ENCODE peak calls at places on chromosomes 16 and 17, in six cellular contexts. T is IMR-90, M is colonic mucosa, O is neuronal stem cell, E is PC-3, G is kidney. S is an unnamed sample.

GRCh38 chr17:42697108-42697811 is 14.9 kb downstream of the CNTNAP1 start:
- DNase-seq in M (no peak), O (no peak), E (no peak), T (no peak), G (no peak), S (no peak)

GRCh38 chr17:48024149-48025039 is 13.2 kb downstream of the COPZ2 start:
- DNase-seq in O (no peak), M (peak; percentile 84), T (no peak), E (peak; percentile 94), G (peak; percentile 89), S (no peak)

GRCh38 chr16:26709754-26710153 is 357.0 kb upstream of the C16orf82 start:
- DNase-seq in O (no peak), E (no peak), G (no peak), M (no peak), T (no peak), S (no peak)

GRCh38 chr16:75821117-75821516 is 94.8 kb upstream of the CPHXL start:
- DNase-seq in M (no peak), O (no peak), T (no peak), E (no peak), G (no peak), S (no peak)

GRCh38 chr17:59840329-59840907 is 52.3 kb downstream of the TUBD1 start:
- DNase-seq in G (no peak), E (peak; percentile 55), T (no peak), O (no peak), M (no peak), S (no peak)

GRCh38 chr16:20901441-20902112 is 1.0 kb downstream of the LYRM1 start:
- DNase-seq in E (peak; percentile 88), M (peak; percentile 65), T (peak; percentile 54), G (peak; percentile 84), O (peak; percentile 21), S (no peak)

GRCh38 chr16:89957214-89957785 is 8.7 kb downstream of the DEF8 start:
- DNase-seq in M (no peak), E (no peak), O (no peak), G (no peak), T (no peak), S (no peak)

GRCh38 chr16:30186782-30187555 is 3.6 kb downstream of the CORO1A start:
- DNase-seq in O (no peak), G (peak; percentile 90), E (peak; percentile 55), T (no peak), M (peak; percentile 87), S (no peak)

GRCh38 chr17:59423137-59423703 is 91.8 kb downstream of the YPEL2 start:
- DNase-seq in O (no peak), G (no peak), E (peak; percentile 68), M (no peak), T (peak; percentile 24), S (no peak)

GRCh38 chr16:557463-558297 is 2.5 kb upstream of the PRR35 start:
- DNase-seq in T (no peak), M (no peak), O (no peak), G (no peak), E (no peak), S (no peak)

GRCh38 chr16:1107731-1108130 is 11.7 kb upstream of the C1QTNF8 start:
- DNase-seq in O (no peak), G (no peak), M (no peak), T (no peak), E (no peak), S (no peak)

GRCh38 chr17:35879748-35880654 is at the start of gene CCL5:
- DNase-seq in E (peak; percentile 7), T (peak; percentile 13), G (no peak), M (no peak), O (no peak), S (no peak)

GRCh38 chr17:17681744-17682292 is 560 bp downstream of the RAI1 start:
- DNase-seq in G (peak; percentile 90), T (no peak), E (peak; percentile 33), O (no peak), M (peak; percentile 55), S (no peak)

GRCh38 chr17:66526827-66527226 is 224.4 kb downstream of the PRKCA start:
- DNase-seq in G (no peak), T (no peak), M (no peak), O (no peak), E (no peak), S (no peak)

GRCh38 chr17:48636177-48637018 is 10.2 kb upstream of the HOXB9 start:
- DNase-seq in T (peak; percentile 48), M (peak; percentile 95), E (peak; percentile 84), G (peak; percentile 95), O (peak; percentile 90), S (no peak)

GRCh38 chr16:30066882-30067583 is 1.5 kb downstream of the ALDOA start:
- DNase-seq in T (no peak), O (no peak), G (no peak), M (peak; percentile 62), E (no peak), S (no peak)

GRCh38 chr17:78888911-78889496 is 14.0 kb downstream of the CEP295NL start:
- DNase-seq in E (no peak), O (no peak), G (no peak), T (no peak), M (no peak), S (no peak)

GRCh38 chr17:50710650-50711049 is 2.9 kb upstream of the ANKRD40 start:
- DNase-seq in G (no peak), M (no peak), E (no peak), O (no peak), T (no peak), S (no peak)

GRCh38 chr17:27846042-27846655 is 45.8 kb upstream of the NOS2 start:
- DNase-seq in G (no peak), T (no peak), M (no peak), E (no peak), O (no peak), S (no peak)

GRCh38 chr17:13490906-13491502 is 110.7 kb downstream of the HS3ST3A1 start:
- DNase-seq in G (no peak), M (no peak), E (no peak), O (no peak), T (peak; percentile 22), S (no peak)

GRCh38 chr16:84367297-84367680 is 1.0 kb upstream of the ATP2C2 start:
- DNase-seq in T (no peak), O (no peak), E (no peak), M (peak; percentile 79), G (no peak), S (no peak)

GRCh38 chr17:81345211-81346089 is 49.8 kb upstream of the BAHCC1 start:
- DNase-seq in E (peak; percentile 87), G (peak; percentile 97), T (peak; percentile 87), M (peak; percentile 83), O (peak; percentile 82), S (no peak)

GRCh38 chr16:57147381-57148191 is 38.3 kb downstream of the PSME3IP1 start:
- DNase-seq in G (no peak), T (peak; percentile 46), M (no peak), O (no peak), E (no peak), S (peak; percentile 20)

GRCh38 chr17:47257651-47258339 is 4.2 kb downstream of the ITGB3 start:
- DNase-seq in G (no peak), T (peak; percentile 72), M (no peak), O (no peak), E (peak; percentile 88), S (no peak)

GRCh38 chr17:79633937-79634813 is 23.3 kb upstream of the RBFOX3 start:
- DNase-seq in T (no peak), O (no peak), M (peak; percentile 12), E (no peak), G (peak; percentile 39), S (no peak)

GRCh38 chr17:40373999-40374398 is 9.5 kb upstream of the GJD3 start:
- DNase-seq in G (no peak), E (no peak), M (peak; percentile 46), O (no peak), T (no peak), S (no peak)

GRCh38 chr16:11100239-11100750 is 155.7 kb downstream of the SOCS1 start:
- DNase-seq in G (no peak), O (no peak), E (peak; percentile 32), M (no peak), T (peak; percentile 100), S (no peak)

GRCh38 chr17:15398736-15399331 is 57.4 kb upstream of the TEKT3 start:
- DNase-seq in G (no peak), M (no peak), T (peak; percentile 74), O (no peak), E (peak; percentile 93), S (no peak)

GRCh38 chr16:74748710-74749073 is 25.9 kb downstream of the FA2H start:
- DNase-seq in O (no peak), T (no peak), M (no peak), G (no peak), E (no peak), S (no peak)

GRCh38 chr16:1613240-1613639 is 1.1 kb downstream of the CRAMP1 start:
- DNase-seq in O (no peak), T (no peak), M (peak; percentile 25), G (no peak), E (peak; percentile 6), S (no peak)

GRCh38 chr17:68036304-68037147 is 991 bp downstream of the KPNA2 start:
- DNase-seq in O (no peak), M (no peak), T (peak; percentile 59), E (no peak), G (no peak), S (no peak)

DNA sequence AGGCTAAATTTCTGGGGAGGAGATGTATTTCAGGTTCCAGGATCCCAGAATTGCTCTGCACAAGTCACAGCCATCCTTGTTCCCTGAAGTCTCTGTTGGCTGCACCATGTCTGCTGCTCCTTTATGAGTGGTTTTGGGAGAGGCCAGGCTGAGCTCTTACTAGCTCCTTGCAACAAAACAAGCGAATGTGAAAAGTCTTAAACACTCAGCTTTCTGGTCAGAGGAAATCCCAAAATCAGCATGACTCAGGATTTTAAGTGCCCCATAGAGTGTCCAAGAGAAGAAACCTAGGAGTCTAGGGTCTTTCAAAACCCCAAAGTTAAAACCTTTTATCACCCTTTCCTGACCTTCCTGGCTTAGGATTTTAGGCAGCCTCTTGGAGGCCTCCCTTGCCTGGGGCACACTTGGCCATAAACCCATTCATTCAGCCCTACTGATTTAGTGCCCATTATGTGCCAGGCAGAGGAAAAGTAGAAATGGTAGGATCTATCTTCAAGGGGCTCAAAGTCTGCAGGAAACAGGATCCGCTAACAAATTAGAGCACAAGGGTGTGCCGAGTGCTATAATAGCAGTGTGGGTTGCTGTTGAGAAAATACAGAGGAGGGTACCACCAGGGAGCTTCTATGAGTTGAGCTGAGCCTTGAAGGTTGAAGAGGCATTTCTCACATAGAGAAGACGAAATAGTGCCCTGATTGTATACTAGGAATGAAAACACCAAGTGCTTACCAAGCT is 36.9 kb downstream of the SOST start:
- DNase-seq in G (peak; percentile 5), T (peak; percentile 35), M (no peak), O (no peak), E (peak; percentile 33), S (no peak)
- H3K9ac ChIP-seq in G (no peak overlapping the region), T (no peak overlapping the region), M (no peak overlapping the region), O (no peak overlapping the region), E (no peak overlapping the region), S (no peak overlapping the region)

GRCh38 chr16:15752717-15753488 is 102.9 kb downstream of the NDE1 start:
- DNase-seq in O (no peak), T (no peak), E (no peak), M (no peak), G (peak; percentile 15), S (no peak)
- H3K36me3 ChIP-seq in O (no peaks in the 10 kb centered on the region), T (no peaks in the 10 kb centered on the region), E (no peaks in the 10 kb centered on the region), M (no peaks in the 10 kb centered on the region), G (no peaks in the 10 kb centered on the region), S (no peaks in the 10 kb centered on the region)

GRCh38 chr16:77211880-77212735 is 12.9 kb downstream of the SYCE1L start:
- DNase-seq in E (peak; percentile 61), G (peak; percentile 86), O (peak; percentile 59), T (no peak), M (peak; percentile 65), S (no peak)
- H3K9ac ChIP-seq in E (peak overlapping the region; percentile 66), G (no peak overlapping the region), O (peak overlapping the region; percentile 95), T (no peak overlapping the region), M (peak overlapping the region; percentile 58), S (peak overlapping the region; percentile 51)

GRCh38 chr17:29576214-29577008 is 7.9 kb downstream of the TP53I13 start:
- DNase-seq in G (peak; percentile 71), M (peak; percentile 17), T (no peak), E (no peak), O (no peak), S (no peak)
- H3K36me3 ChIP-seq in G (peaks cover 19% of the 10 kb centered on the region), M (peaks cover 6% of the 10 kb centered on the region), T (peaks cover 66% of the 10 kb centered on the region), E (no peaks in the 10 kb centered on the region), O (peaks cover 66% of the 10 kb centered on the region), S (peaks cover 7% of the 10 kb centered on the region)